ENCODE peak calls at places on chromosomes 11 and 22, in ten cellular contexts. G is mucosa of descending colon; K is Calu3; F is AG09309; O is A549; N is heart left ventricle; S is body of pancreas; W is CD4-positive, alpha-beta T cell; X is endothelial cell; B is IMR-90. E is an unnamed sample.

GRCh38 chr11:31233425-31233824 is 136.1 kb downstream of the DCDC1 start:
- DNase-seq in F (no peak), B (no peak), O (peak), N (no peak), W (no peak), K (no peak), S (no peak), G (no peak), X (no peak), E (no peak)

GRCh38 chr22:27429476-27429875 is 372.1 kb downstream of the MN1 start:
- DNase-seq in F (no peak), B (no peak), W (no peak), X (no peak), K (no peak), S (no peak), O (no peak), N (no peak), G (no peak), E (no peak)

GRCh38 chr11:61110255-61111059 is 8.2 kb downstream of the CD5 start:
- DNase-seq in K (no peak), F (no peak), X (no peak), O (no peak), N (no peak), G (no peak), S (no peak), B (no peak), W (no peak), E (no peak)

GRCh38 chr22:49193348-49193747 is 634.3 kb downstream of the BRD1 start:
- DNase-seq in F (no peak), W (no peak), N (no peak), B (no peak), K (no peak), X (no peak), G (no peak), S (no peak), O (no peak), E (no peak)

GRCh38 chr22:17271711-17272451 is 52.6 kb upstream of the ADA2 start:
- DNase-seq in W (no peak), O (no peak), X (no peak), K (no peak), S (no peak), N (no peak), G (no peak), B (no peak), F (no peak), E (no peak)

GRCh38 chr11:84144531-84144930 is 858.4 kb upstream of the CCDC90B start:
- DNase-seq in F (no peak), W (no peak), B (no peak), X (no peak), O (no peak), K (no peak), N (no peak), G (no peak), S (no peak), E (no peak)

GRCh38 chr22:19849800-19850481 is 4.7 kb downstream of the GNB1L start:
- DNase-seq in F (no peak), S (no peak), N (no peak), G (no peak), O (no peak), X (no peak), K (peak), B (no peak), W (no peak), E (no peak)

GRCh38 chr11:64619811-64620285 is 28.8 kb downstream of the SLC22A12 start:
- DNase-seq in S (peak), X (no peak), O (peak), F (no peak), W (no peak), N (no peak), B (peak), K (no peak), G (peak), E (peak)

GRCh38 chr11:74870485-74870884 is 78.4 kb downstream of the XRRA1 start:
- DNase-seq in X (no peak), G (no peak), F (no peak), O (peak), W (no peak), S (no peak), K (no peak), N (no peak), B (peak), E (no peak)

GRCh38 chr11:74559110-74559933 is 33.1 kb upstream of the POLD3 start:
- DNase-seq in O (no peak), S (no peak), B (peak), X (peak), N (peak), W (no peak), K (no peak), F (no peak), G (no peak), E (no peak)

GRCh38 chr22:45754822-45755221 is 83.2 kb downstream of the ATXN10 start:
- DNase-seq in K (no peak), N (no peak), W (no peak), B (no peak), O (no peak), F (no peak), G (no peak), X (no peak), S (no peak), E (no peak)

GRCh38 chr22:22103078-22103593 is 120.5 kb upstream of the TOP3B start:
- DNase-seq in X (peak), G (no peak), O (peak), K (no peak), N (no peak), S (no peak), B (no peak), F (no peak), W (no peak), E (peak)

GRCh38 chr11:35158371-35159081 is 19.6 kb downstream of the CD44 start:
- DNase-seq in F (no peak), X (peak), N (no peak), O (no peak), G (peak), B (no peak), K (no peak), S (no peak), W (no peak), E (no peak)

GRCh38 chr11:22566293-22566692 is 59.3 kb downstream of the FANCF start:
- DNase-seq in O (no peak), W (no peak), N (no peak), S (no peak), K (no peak), F (no peak), G (no peak), X (no peak), B (no peak), E (no peak)

GRCh38 chr22:30235687-30236170 is 10.8 kb downstream of the LIF start:
- DNase-seq in B (peak), W (no peak), N (no peak), K (peak), S (no peak), O (peak), F (peak), X (no peak), G (peak), E (no peak)

GRCh38 chr11:19350093-19350665 is 109.4 kb upstream of the E2F8 start:
- DNase-seq in F (no peak), X (no peak), N (no peak), G (no peak), B (no peak), S (no peak), W (no peak), K (no peak), O (no peak), E (no peak)

GRCh38 chr11:65417702-65418430 is 4.7 kb upstream of the NEAT1 start:
- DNase-seq in B (peak), S (peak), K (no peak), W (peak), G (peak), X (no peak), N (peak), F (no peak), O (no peak), E (no peak)

GRCh38 chr11:87368876-87369480 is 331.2 kb downstream of the TMEM135 start:
- DNase-seq in G (no peak), O (no peak), N (no peak), W (no peak), B (no peak), X (peak), F (no peak), K (no peak), S (no peak), E (no peak)

GRCh38 chr22:46533434-46533833 is 4.0 kb downstream of the CELSR1 start:
- DNase-seq in K (no peak), S (no peak), B (no peak), O (peak), F (no peak), N (no peak), W (no peak), X (no peak), G (no peak), E (no peak)

GRCh38 chr22:26398741-26399153 is 30.3 kb upstream of the ASPHD2 start:
- DNase-seq in B (peak), O (peak), W (peak), F (peak), G (peak), X (peak), K (peak), S (peak), N (peak), E (peak)

GRCh38 chr11:45264839-45265515 is 21.2 kb downstream of the SYT13 start:
- DNase-seq in G (peak), O (peak), W (no peak), N (no peak), K (no peak), B (peak), S (no peak), F (peak), X (no peak), E (no peak)

GRCh38 chr11:15118431-15118830 is 3.7 kb downstream of the INSC start:
- DNase-seq in X (no peak), S (no peak), B (no peak), N (no peak), O (no peak), K (no peak), F (no peak), W (no peak), G (no peak), E (no peak)

GRCh38 chr11:12618743-12619540 is 55.3 kb upstream of the TEAD1 start:
- DNase-seq in G (no peak), O (no peak), W (no peak), K (no peak), F (peak), X (no peak), N (no peak), B (no peak), S (no peak), E (no peak)

GRCh38 chr22:45460288-45461109 is 42.2 kb upstream of the FBLN1 start:
- DNase-seq in F (peak), B (peak), G (peak), N (peak), W (no peak), O (no peak), S (no peak), K (no peak), X (no peak), E (peak)

GRCh38 chr11:12071574-12071973 is 38.8 kb upstream of the MICAL2 start:
- DNase-seq in F (no peak), O (peak), N (no peak), W (no peak), K (no peak), X (no peak), B (no peak), S (no peak), G (no peak), E (no peak)

GRCh38 chr11:61855939-61856730 is 28.0 kb downstream of the FADS2 start:
- DNase-seq in F (no peak), N (no peak), G (no peak), W (no peak), X (no peak), K (no peak), O (no peak), S (no peak), B (peak), E (no peak)

GRCh38 chr11:88604255-88604654 is 266.7 kb upstream of the CTSC start:
- DNase-seq in O (no peak), F (peak), N (no peak), X (no peak), G (no peak), B (peak), K (no peak), W (no peak), S (no peak), E (no peak)

GRCh38 chr11:60982184-60982583 is 10.7 kb downstream of the CD6 start:
- DNase-seq in O (no peak), S (no peak), G (no peak), F (no peak), W (peak), K (no peak), B (no peak), X (no peak), N (no peak), E (no peak)

GRCh38 chr22:27726726-27727449 is 74.7 kb downstream of the MN1 start:
- DNase-seq in S (no peak), K (peak), O (peak), G (peak), N (peak), W (no peak), F (peak), X (no peak), B (peak), E (no peak)

GRCh38 chr11:8252946-8253345 is 10.7 kb downstream of the LMO1 start:
- DNase-seq in W (no peak), G (no peak), O (no peak), X (no peak), N (no peak), K (no peak), S (no peak), B (no peak), F (no peak), E (no peak)

GRCh38 chr11:119424775-119425174 is 1.8 kb upstream of the THY1 start:
- DNase-seq in K (no peak), W (no peak), S (no peak), G (no peak), O (no peak), N (no peak), B (no peak), X (no peak), F (no peak), E (no peak)

GRCh38 chr11:119427279-119427678 is 4.3 kb upstream of the THY1 start:
- DNase-seq in N (no peak), X (no peak), K (no peak), S (no peak), F (no peak), B (no peak), O (peak), G (no peak), W (no peak), E (no peak)

GRCh38 chr11:119423459-119424254 is 685 bp upstream of the THY1 start:
- DNase-seq in W (no peak), O (no peak), X (no peak), N (no peak), B (peak), F (no peak), K (no peak), G (no peak), S (no peak), E (no peak)

GRCh38 chr11:119424276-119424675 is 1.3 kb upstream of the THY1 start:
- DNase-seq in G (no peak), X (no peak), F (no peak), O (no peak), W (no peak), B (no peak), N (no peak), K (no peak), S (no peak), E (no peak)

DNA sequence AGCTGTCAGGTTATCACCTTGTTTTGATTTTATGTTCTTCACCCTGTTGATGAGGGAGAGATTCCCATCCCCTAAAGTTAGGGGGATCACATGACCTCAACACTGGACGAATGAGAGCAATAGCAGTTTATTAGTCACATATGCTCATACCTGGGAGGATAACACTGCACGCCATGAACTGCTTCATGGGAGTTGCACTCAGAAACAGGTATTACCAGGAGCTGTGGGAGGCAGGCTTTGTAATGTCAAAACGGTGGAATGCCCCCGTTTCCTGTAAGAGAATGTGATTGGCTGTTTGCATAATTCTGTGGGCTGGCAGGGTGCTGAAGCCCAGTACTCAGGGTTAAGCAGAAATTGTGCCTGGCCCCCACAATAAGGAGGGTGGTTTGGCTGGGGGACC is 3.2 kb upstream of the THY1 start:
- DNase-seq in W (no peak), O (no peak), G (no peak), K (no peak), X (no peak), N (no peak), S (no peak), B (no peak), F (no peak), E (no peak)
- TF ChIP-seq CTCF in W (no peak), O (no peak), G (no peak), K (no peak), X (no peak), N (no peak), S (no peak), B (no peak), F (no peak), E (no peak)

GRCh38 chr11:94036096-94036495 is 14.9 kb downstream of the HEPHL1 start:
- DNase-seq in S (no peak), G (no peak), X (no peak), W (no peak), F (no peak), B (no peak), O (no peak), K (no peak), N (no peak), E (no peak)
- TF ChIP-seq CTCF in S (no peak), G (no peak), X (no peak), W (no peak), F (no peak), B (no peak), O (no peak), K (no peak), N (no peak), E (no peak)

DNA sequence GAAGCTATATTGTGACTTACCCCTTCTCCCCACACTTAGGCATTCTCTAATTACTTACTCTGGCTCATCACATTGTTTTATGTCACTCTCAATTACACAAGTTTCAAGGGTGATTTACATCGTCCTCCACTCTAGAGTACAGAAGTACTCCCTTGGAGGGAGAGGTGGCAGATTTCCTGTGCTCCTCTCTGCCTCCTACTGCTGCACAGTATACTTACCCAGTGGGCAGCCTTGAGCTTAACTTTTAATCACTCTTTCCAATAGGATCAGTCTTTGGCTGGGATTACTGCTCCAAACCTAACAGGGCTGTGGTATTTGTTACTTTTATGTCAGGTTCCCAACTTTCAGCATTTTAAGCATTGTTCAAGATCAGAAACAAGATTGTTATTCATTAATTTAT is 211.5 kb downstream of the AASDHPPT start:
- DNase-seq in X (no peak), G (no peak), W (no peak), K (no peak), N (no peak), F (no peak), S (no peak), B (no peak), O (no peak), E (no peak)
- TF ChIP-seq CTCF in X (no peak), G (no peak), W (no peak), K (no peak), N (no peak), F (no peak), S (no peak), B (no peak), O (no peak), E (no peak)

DNA sequence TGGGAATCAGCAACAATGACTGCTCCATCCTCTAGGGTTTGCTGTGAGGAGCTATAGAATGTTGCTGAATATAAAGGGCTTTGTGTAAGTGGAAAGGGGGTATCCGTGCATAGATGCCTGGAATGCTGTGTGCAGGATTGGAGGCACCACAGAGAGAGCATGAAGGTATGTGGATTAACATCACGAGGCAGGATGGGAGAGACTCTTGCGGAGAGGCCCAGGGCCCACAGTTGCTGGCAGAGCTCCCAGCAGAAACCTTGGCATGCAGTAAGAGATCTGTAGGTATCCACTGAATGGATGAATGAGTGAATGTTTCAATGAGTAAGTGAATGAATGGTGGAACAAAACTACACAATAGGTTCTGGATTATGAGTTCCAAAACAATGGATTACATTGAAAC is 298.6 kb upstream of the DDI1 start:
- DNase-seq in X (no peak), K (no peak), G (no peak), N (no peak), F (no peak), W (no peak), B (no peak), O (no peak), S (no peak), E (no peak)
- TF ChIP-seq CTCF in X (no peak), K (no peak), G (no peak), N (no peak), F (no peak), W (no peak), B (no peak), O (no peak), S (no peak), E (no peak)

DNA sequence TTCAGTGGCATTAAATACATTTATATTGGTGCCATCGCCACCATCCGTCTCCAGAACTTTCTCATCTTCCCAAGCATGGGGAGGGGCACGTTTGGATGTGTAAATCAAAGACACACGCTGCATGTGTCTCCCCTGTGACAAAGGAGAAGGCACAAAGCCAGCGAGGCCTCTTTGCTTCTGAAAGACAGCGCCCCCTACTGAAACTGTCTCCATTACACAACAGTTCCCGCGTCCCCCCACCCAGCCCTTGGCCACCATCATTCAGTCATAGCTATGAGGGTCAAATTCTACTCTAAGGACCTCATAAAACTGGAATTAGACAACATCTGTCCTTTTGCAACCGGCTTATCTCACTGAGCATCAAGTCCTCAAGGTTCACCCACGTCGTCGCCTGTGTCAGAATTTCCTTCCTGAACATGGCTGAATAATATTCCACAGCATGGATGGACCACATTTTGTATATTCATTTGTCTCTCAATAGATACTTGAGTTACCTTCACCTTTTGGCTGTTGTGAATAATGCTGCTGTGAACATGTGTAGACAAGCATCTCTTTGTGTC is 64.8 kb downstream of the IGF2 start:
- DNase-seq in N (no peak), S (no peak), O (no peak), X (no peak), W (no peak), K (no peak), F (no peak), B (no peak), G (no peak), E (no peak)
- TF ChIP-seq CTCF in N (no peak), S (no peak), O (peak), X (peak), W (no peak), K (peak), F (no peak), B (no peak), G (no peak), E (no peak)

GRCh38 chr11:123475478-123475877 is 45.4 kb downstream of the GRAMD1B start:
- DNase-seq in K (no peak), O (peak), F (no peak), X (peak), G (no peak), N (no peak), W (no peak), S (no peak), B (peak), E (no peak)
- TF ChIP-seq CTCF in K (no peak), O (peak), F (peak), X (no peak), G (no peak), N (peak), W (no peak), S (no peak), B (peak), E (peak)

E was measured in glutamatergic neuron.